ENCODE peak calls at places on chromosome 1, in five cellular contexts. U is activated effector memory CD4-positive, alpha-beta T cell treated with Interleukin-2 at 50 U/mL for 16 hours; V is progenitor cell of endocrine pancreas; I is endodermal cell; G is activated naive CD4-positive, alpha-beta T cell. X is an unnamed sample.
A peak's percentile ranks its signal among the peaks of the same experiment; 100 is the strongest.

GRCh38 chr1:154062309-154062708 is 71.7 kb downstream of the RPS27 start:
- DNase-seq in V (no peak), I (no peak), U (no peak), G (no peak), X (no peak)

GRCh38 chr1:212566522-212567479 is 41.8 kb upstream of the ATF3 start:
- DNase-seq in U (peak; percentile 28), I (no peak), G (peak; percentile 36), V (no peak), X (peak; percentile 42)

GRCh38 chr1:155002479-155003226 is at the start of gene ZBTB7B:
- DNase-seq in U (no peak), G (no peak), V (no peak), I (peak; percentile 77), X (no peak)

GRCh38 chr1:240474133-240474614 is 137.8 kb downstream of the GREM2 start:
- DNase-seq in I (no peak), V (no peak), U (no peak), G (no peak), X (no peak)

GRCh38 chr1:202579806-202580205 is 130.4 kb downstream of the SYT2 start:
- DNase-seq in U (no peak), I (no peak), V (no peak), G (no peak), X (no peak)

GRCh38 chr1:227893696-227894305 is 53.9 kb downstream of the WNT9A start:
- DNase-seq in I (peak; percentile 42), G (no peak), U (no peak), V (peak; percentile 4), X (no peak)

GRCh38 chr1:239814306-239814881 is 277.3 kb upstream of the FMN2 start:
- DNase-seq in G (no peak), V (no peak), I (peak; percentile 77), U (no peak), X (no peak)

GRCh38 chr1:162357681-162358266 is 18.9 kb downstream of the SPATA46 start:
- DNase-seq in I (peak; percentile 73), G (no peak), V (no peak), U (no peak), X (peak; percentile 51)

GRCh38 chr1:184840596-184840995 is 85.9 kb upstream of the EDEM3 start:
- DNase-seq in G (no peak), I (no peak), U (peak; percentile 7), V (no peak), X (no peak)

GRCh38 chr1:29649375-29650040 is 413.2 kb downstream of the PTPRU start:
- DNase-seq in U (no peak), V (no peak), G (no peak), I (peak; percentile 30), X (no peak)

GRCh38 chr1:12495725-12496124 is 122.3 kb downstream of the DHRS3 start:
- DNase-seq in I (no peak), G (no peak), V (no peak), U (no peak), X (no peak)

GRCh38 chr1:196667131-196667530 is 15.3 kb downstream of the CFH start:
- DNase-seq in I (no peak), V (no peak), G (no peak), U (no peak), X (no peak)

GRCh38 chr1:55146781-55147180 is 68.4 kb downstream of the USP24 start:
- DNase-seq in I (no peak), V (no peak), G (no peak), U (no peak), X (no peak)

GRCh38 chr1:189899686-189900495 is 577.8 kb downstream of the BRINP3 start:
- DNase-seq in G (no peak), I (peak; percentile 80), U (no peak), V (no peak), X (peak; percentile 1)

GRCh38 chr1:205144751-205145150 is 23.0 kb upstream of the RBBP5 start:
- DNase-seq in U (no peak), I (no peak), V (no peak), G (no peak), X (no peak)

GRCh38 chr1:167165948-167166702 is 54.6 kb upstream of the POU2F1 start:
- DNase-seq in V (peak; percentile 10), G (no peak), U (no peak), I (peak; percentile 98), X (no peak)